ENCODE peak calls at places on chromosome 11, in five cellular contexts. B, U, X, F and K are unnamed samples.

GRCh38 chr11:106697058-106697457 is 321.2 kb downstream of the GUCY1A2 start:
- DNase-seq in U (no peak), X (no peak), F (no peak), B (no peak), K (no peak)

GRCh38 chr11:45815747-45816146 is 10.8 kb downstream of the SLC35C1 start:
- DNase-seq in U (no peak), F (no peak), X (no peak), B (no peak), K (no peak)

GRCh38 chr11:113313601-113314000 is 782 bp upstream of the TTC12 start:
- DNase-seq in B (no peak), F (no peak), U (peak), X (no peak), K (no peak)

GRCh38 chr11:100469835-100470234 is 217.3 kb upstream of the ARHGAP42 start:
- DNase-seq in B (no peak), U (no peak), X (no peak), F (no peak), K (no peak)

GRCh38 chr11:17277024-17277584 is 565 bp downstream of the NUCB2 start:
- DNase-seq in B (no peak), X (peak), F (peak), U (peak), K (no peak)

GRCh38 chr11:74559110-74559933 is 33.1 kb upstream of the POLD3 start:
- DNase-seq in X (no peak), B (no peak), U (no peak), F (no peak), K (no peak)

GRCh38 chr11:8786933-8787332 is 104.3 kb downstream of the RPL27A start:
- DNase-seq in F (no peak), B (no peak), X (no peak), U (no peak), K (no peak)

GRCh38 chr11:134542401-134543143 is 130.5 kb upstream of the B3GAT1 start:
- DNase-seq in U (no peak), F (no peak), B (no peak), X (no peak), K (no peak)

GRCh38 chr11:114058026-114058706 is 1.3 kb upstream of the ZBTB16 start:
- DNase-seq in F (no peak), U (no peak), B (no peak), X (no peak), K (no peak)

GRCh38 chr11:131544591-131544990 is 174.2 kb downstream of the NTM start:
- DNase-seq in U (no peak), B (no peak), X (no peak), F (no peak), K (no peak)

GRCh38 chr11:48034926-48035876 is 54.8 kb downstream of the PTPRJ start:
- DNase-seq in F (peak), U (no peak), X (no peak), B (no peak), K (no peak)